ENCODE peak calls at places on chromosomes 12 and 14, in nine cellular contexts. G, I, L, R, H, A, T, M and K are unnamed samples.

GRCh38 chr14:104863923-104864266 is 1.2 kb upstream of the CEP170B start:
- DNase-seq in I (no peak), H (no peak), G (no peak), M (no peak), R (no peak), L (peak; percentile 66), T (no peak), A (no peak), K (no peak)

GRCh38 chr14:93017341-93017797 is 94.4 kb downstream of the CHGA start:
- DNase-seq in M (no peak), R (no peak), H (no peak), G (no peak), T (no peak), I (peak; percentile 80), A (no peak), L (no peak), K (no peak)

GRCh38 chr14:71541271-71541670 is 391.0 kb upstream of the RGS6 start:
- DNase-seq in H (no peak), T (no peak), M (no peak), A (no peak), G (no peak), I (no peak), L (no peak), R (no peak), K (no peak)

GRCh38 chr14:93800038-93800937 is 12.0 kb upstream of the PRIMA1 start:
- DNase-seq in T (no peak), I (no peak), L (no peak), G (no peak), R (no peak), A (peak; percentile 40), M (no peak), H (no peak), K (no peak)

GRCh38 chr14:99604766-99605298 is 825 bp upstream of the CCDC85C start:
- DNase-seq in I (no peak), A (peak; percentile 75), M (peak; percentile 43), L (no peak), H (peak; percentile 74), T (no peak), G (peak; percentile 33), R (peak; percentile 14), K (no peak)

GRCh38 chr14:51067306-51067705 is 27.6 kb downstream of the TRIM9 start:
- DNase-seq in T (no peak), M (no peak), A (no peak), L (no peak), H (no peak), G (no peak), I (no peak), R (no peak), K (no peak)

GRCh38 chr12:112939761-112940357 is 1.6 kb downstream of the OAS3 start:
- DNase-seq in R (no peak), G (no peak), L (no peak), H (no peak), I (no peak), A (no peak), M (no peak), T (no peak), K (no peak)

GRCh38 chr12:108643941-108644742 is 10.4 kb upstream of the SELPLG start:
- DNase-seq in A (no peak), R (peak; percentile 57), L (peak; percentile 80), I (no peak), G (no peak), M (no peak), H (no peak), T (no peak), K (peak; percentile 68)

GRCh38 chr12:70117670-70118069 is 125.6 kb upstream of the CNOT2 start:
- DNase-seq in L (no peak), G (no peak), T (no peak), A (no peak), M (no peak), H (no peak), I (no peak), R (no peak), K (no peak)

GRCh38 chr12:18361431-18361830 is 100.1 kb downstream of the PIK3C2G start:
- DNase-seq in M (no peak), R (no peak), T (no peak), G (no peak), L (no peak), I (no peak), A (no peak), H (no peak), K (no peak)

GRCh38 chr14:63857467-63858030 is 4.7 kb downstream of the SYNE2 start:
- DNase-seq in R (peak; percentile 40), I (no peak), M (no peak), H (peak; percentile 41), A (no peak), T (peak; percentile 37), L (no peak), G (no peak), K (peak; percentile 43)

GRCh38 chr12:106427917-106428316 is 70.4 kb downstream of the POLR3B start:
- DNase-seq in H (no peak), M (no peak), L (no peak), I (no peak), T (no peak), A (no peak), G (no peak), R (no peak), K (no peak)

GRCh38 chr12:122948605-122949004 is 17.7 kb downstream of the ABCB9 start:
- DNase-seq in G (no peak), T (no peak), A (no peak), M (no peak), H (no peak), L (no peak), I (no peak), R (no peak), K (no peak)

GRCh38 chr12:122947352-122947792 is 18.9 kb downstream of the ABCB9 start:
- DNase-seq in G (peak; percentile 72), R (no peak), A (no peak), H (no peak), T (no peak), I (peak; percentile 68), M (no peak), L (no peak), K (no peak)

GRCh38 chr12:122945047-122945592 is 21.1 kb downstream of the ABCB9 start:
- DNase-seq in A (no peak), G (no peak), H (no peak), I (no peak), L (no peak), R (no peak), M (no peak), T (no peak), K (no peak)

GRCh38 chr12:122944588-122944987 is 21.7 kb downstream of the ABCB9 start:
- DNase-seq in L (no peak), G (peak; percentile 36), M (peak; percentile 58), R (peak; percentile 35), H (no peak), I (peak; percentile 69), T (no peak), A (no peak), K (peak; percentile 49)

DNA sequence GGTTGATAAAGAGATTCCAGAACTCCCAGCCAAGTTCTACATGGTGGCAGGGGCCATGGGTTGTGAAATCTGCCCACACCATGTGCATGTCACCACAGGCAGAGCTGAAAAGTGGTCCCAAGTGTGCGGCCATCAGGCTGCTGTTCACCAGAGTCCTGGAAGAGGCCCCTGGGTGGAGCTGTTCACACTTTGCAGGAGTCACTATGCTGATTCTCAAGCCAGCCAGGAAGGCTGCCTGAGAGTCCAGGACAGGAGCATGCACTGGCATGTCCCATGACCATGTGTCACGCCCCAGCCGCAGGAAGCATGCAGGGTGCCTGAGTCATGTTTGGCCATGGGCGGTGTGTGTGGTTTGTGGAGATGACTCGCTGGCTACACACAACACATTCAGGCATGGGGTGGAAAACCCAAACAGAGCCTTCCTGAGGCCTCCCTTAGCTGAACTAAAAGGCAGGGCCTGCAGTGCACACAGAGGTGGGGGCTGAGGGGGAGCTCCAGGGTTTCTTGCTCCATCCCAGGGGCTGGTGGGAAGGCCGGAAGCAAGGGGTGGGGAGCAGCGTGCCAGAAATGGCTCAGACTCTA is 19.5 kb downstream of the ABCB9 start:
- DNase-seq in T (peak; percentile 33), R (peak; percentile 99), I (peak; percentile 85), H (no peak), G (peak; percentile 88), A (peak; percentile 90), M (peak; percentile 97), L (peak; percentile 94), K (peak; percentile 99)
- H3K4me1 ChIP-seq in T (peaks cover 6% of the 10 kb centered on the region), R (peaks cover 45% of the 10 kb centered on the region), I (peaks cover 33% of the 10 kb centered on the region), H (no peaks in the 10 kb centered on the region), G (peaks cover 10% of the 10 kb centered on the region), A (peaks cover 6% of the 10 kb centered on the region), M (no peaks in the 10 kb centered on the region), L (peaks cover 7% of the 10 kb centered on the region), K (peaks cover 30% of the 10 kb centered on the region)

GRCh38 chr12:15038137-15038536 is 65.3 kb downstream of the PDE6H start:
- DNase-seq in I (no peak), G (no peak), H (no peak), R (no peak), T (no peak), A (no peak), L (no peak), M (no peak), K (no peak)

GRCh38 chr12:15035185-15035584 is 62.3 kb downstream of the PDE6H start:
- DNase-seq in G (no peak), I (no peak), A (no peak), L (no peak), T (no peak), M (no peak), H (no peak), R (no peak), K (no peak)

GRCh38 chr12:15033029-15033428 is 60.2 kb downstream of the PDE6H start:
- DNase-seq in L (no peak), G (no peak), H (no peak), R (no peak), I (no peak), T (no peak), M (no peak), A (no peak), K (no peak)

GRCh38 chr12:15037091-15037723 is 64.4 kb downstream of the PDE6H start:
- DNase-seq in L (no peak), R (no peak), A (no peak), I (no peak), T (no peak), M (no peak), G (no peak), H (no peak), K (no peak)
- H3K4me3 ChIP-seq in L (no peak overlapping the region), R (no peak overlapping the region), A (no peak overlapping the region), I (no peak overlapping the region), T (no peak overlapping the region), M (no peak overlapping the region), G (no peak overlapping the region), H (no peak overlapping the region), K (no peak overlapping the region)

GRCh38 chr14:68965261-68965761 is 13.8 kb downstream of the ACTN1 start:
- DNase-seq in H (no peak), M (no peak), A (no peak), I (no peak), L (no peak), T (no peak), G (no peak), R (no peak), K (no peak)
- H3K4me1 ChIP-seq in H (no peaks in the 10 kb centered on the region), M (peaks cover 57% of the 10 kb centered on the region), A (peaks cover 64% of the 10 kb centered on the region), I (peaks cover 100% of the 10 kb centered on the region), L (peaks cover 100% of the 10 kb centered on the region), T (peaks cover 85% of the 10 kb centered on the region), G (peaks cover 64% of the 10 kb centered on the region), R (peaks cover 85% of the 10 kb centered on the region), K (peaks cover 63% of the 10 kb centered on the region)

DNA sequence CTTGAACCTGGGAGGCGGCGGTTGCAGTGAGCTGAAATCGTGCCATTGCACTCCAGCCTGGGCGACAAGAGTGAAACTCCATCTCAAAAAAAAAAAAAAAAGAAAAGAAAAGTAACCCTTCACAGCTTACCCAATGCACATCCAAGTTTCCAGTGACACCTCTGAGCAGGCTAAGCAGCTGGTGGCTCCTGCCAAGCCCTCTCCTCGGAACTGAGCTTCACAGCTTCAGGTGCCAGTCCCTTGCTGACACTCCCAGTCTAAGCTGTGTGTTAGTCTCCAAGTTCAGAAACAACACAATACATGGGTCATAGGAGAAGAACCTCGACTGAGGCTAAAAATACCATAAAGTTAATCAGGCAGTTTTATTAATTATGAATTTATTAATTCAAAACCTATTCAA is 7.9 kb downstream of the CD9 start:
- DNase-seq in L (no peak), H (no peak), G (no peak), T (no peak), I (no peak), M (no peak), R (no peak), A (no peak), K (no peak)
- H3K4me3 ChIP-seq in L (no peak overlapping the region), H (no peak overlapping the region), G (no peak overlapping the region), T (no peak overlapping the region), I (no peak overlapping the region), M (no peak overlapping the region), R (no peak overlapping the region), A (no peak overlapping the region), K (no peak overlapping the region)